ENCODE peak calls at places on chromosomes 2 and 18, in seven cellular contexts. J is endodermal cell, O is lower leg skin, F is IMR-90, Q is colonic mucosa, T is epithelial cell of esophagus, E is Peyer's patch. N is an unnamed sample.
A peak's percentile ranks its signal among the peaks of the same experiment; 100 is the strongest.

GRCh38 chr18:27277554-27277953 is 92.4 kb upstream of the CHST9 start:
- DNase-seq in O (no peak), E (no peak), F (no peak), Q (no peak), T (no peak), J (no peak), N (no peak)

GRCh38 chr2:85401844-85402243 is 8.3 kb downstream of the CAPG start:
- DNase-seq in Q (no peak), F (no peak), T (no peak), O (no peak), E (peak; percentile 24), J (no peak), N (no peak)

GRCh38 chr2:10482979-10483378 is 34.9 kb upstream of the ODC1 start:
- DNase-seq in E (no peak), F (no peak), Q (no peak), J (peak; percentile 10), O (no peak), T (no peak), N (no peak)

GRCh38 chr2:14352067-14352466 is 280.4 kb upstream of the LRATD1 start:
- DNase-seq in T (no peak), J (no peak), E (no peak), O (no peak), Q (no peak), F (no peak), N (no peak)

GRCh38 chr2:239299218-239299939 is 101.4 kb downstream of the HDAC4 start:
- DNase-seq in E (peak; percentile 63), T (no peak), J (peak; percentile 23), O (no peak), Q (no peak), F (no peak), N (no peak)

GRCh38 chr18:46536215-46536874 is 120.7 kb downstream of the LOXHD1 start:
- DNase-seq in E (no peak), O (no peak), T (peak; percentile 88), Q (no peak), F (no peak), J (peak; percentile 70), N (no peak)

GRCh38 chr2:156333951-156334495 is 1.5 kb upstream of the NR4A2 start:
- DNase-seq in T (no peak), E (peak; percentile 87), J (peak; percentile 90), Q (peak; percentile 65), F (peak; percentile 58), O (peak; percentile 58), N (no peak)

GRCh38 chr2:216373896-216374295 is 1.6 kb upstream of the MARCHF4 start:
- DNase-seq in T (peak; percentile 42), F (peak; percentile 31), J (no peak), O (no peak), Q (no peak), E (no peak), N (no peak)

GRCh38 chr18:42586603-42587002 is 528.9 kb downstream of the RIT2 start:
- DNase-seq in Q (no peak), J (no peak), T (no peak), F (no peak), E (no peak), O (no peak), N (no peak)

GRCh38 chr2:43027496-43027895 is 198.9 kb downstream of the ZFP36L2 start:
- DNase-seq in F (no peak), Q (no peak), T (no peak), J (no peak), E (no peak), O (no peak), N (no peak)

GRCh38 chr2:7539760-7540159 is 622.5 kb downstream of the RNF144A start:
- DNase-seq in T (no peak), F (no peak), E (no peak), J (no peak), Q (no peak), O (no peak), N (peak; percentile 31)

GRCh38 chr18:26121476-26121875 is 12.2 kb upstream of the PSMA8 start:
- DNase-seq in J (no peak), E (no peak), Q (no peak), F (peak; percentile 1), T (no peak), O (no peak), N (no peak)

GRCh38 chr2:199977984-199978415 is 22.6 kb downstream of the MAIP1 start:
- DNase-seq in Q (peak; percentile 84), T (peak; percentile 84), J (no peak), E (peak; percentile 63), F (peak; percentile 82), O (no peak), N (peak; percentile 79)

GRCh38 chr2:210288376-210288775 is 26.6 kb downstream of the MYL1 start:
- DNase-seq in J (no peak), Q (no peak), E (no peak), O (no peak), T (no peak), F (no peak), N (peak; percentile 3)

GRCh38 chr2:102619414-102620319 is at the start of gene SLC9A2:
- DNase-seq in O (no peak), Q (peak; percentile 57), J (peak; percentile 82), F (no peak), E (peak; percentile 55), T (peak; percentile 16), N (no peak)
- H3K4me3 ChIP-seq in O (peak within 1 kb of the TSS; percentile 16), Q (peak within 1 kb of the TSS; percentile 63), J (peak within 1 kb of the TSS; percentile 80), F (peak within 1 kb of the TSS; percentile 31), E (peak within 1 kb of the TSS; percentile 76), T (peak within 1 kb of the TSS; percentile 22), N (peak within 1 kb of the TSS; percentile 49)

DNA sequence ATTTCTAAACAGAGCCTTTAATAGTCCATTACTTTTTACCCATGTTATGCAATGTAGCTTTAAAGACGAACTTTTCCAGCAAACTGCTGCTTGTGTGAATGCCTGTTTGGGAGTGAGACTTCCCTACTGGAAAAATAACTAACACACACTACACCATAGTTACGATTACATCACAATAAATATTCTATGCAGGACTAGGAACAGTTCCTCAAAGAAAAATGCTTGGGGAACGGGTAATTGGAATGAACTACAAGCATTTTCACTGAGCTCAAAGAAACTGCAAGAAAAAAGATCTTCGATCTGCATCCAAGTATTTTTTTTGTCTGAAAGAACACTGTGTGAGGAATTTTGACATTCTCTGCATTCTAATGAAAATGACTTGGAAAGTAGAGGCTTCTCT is 13.8 kb downstream of the LYPD1 start:
- DNase-seq in E (no peak), F (peak; percentile 48), T (no peak), O (no peak), Q (no peak), J (no peak), N (no peak)
- H3K4me3 ChIP-seq in E (no peak overlapping the region), F (no peak overlapping the region), T (no peak overlapping the region), O (no peak overlapping the region), Q (no peak overlapping the region), J (no peak overlapping the region), N (no peak overlapping the region)

GRCh38 chr18:63971320-63972071 is 1.6 kb downstream of the SERPINB8 start:
- DNase-seq in E (no peak), O (no peak), T (peak; percentile 48), J (no peak), F (no peak), Q (no peak), N (no peak)
- H3K4me3 ChIP-seq in E (peak overlapping the region; percentile 71), O (no peak overlapping the region), T (peak overlapping the region; percentile 79), J (peak overlapping the region; percentile 88), F (peak overlapping the region; percentile 61), Q (peak overlapping the region; percentile 59), N (peak overlapping the region; percentile 78)

DNA sequence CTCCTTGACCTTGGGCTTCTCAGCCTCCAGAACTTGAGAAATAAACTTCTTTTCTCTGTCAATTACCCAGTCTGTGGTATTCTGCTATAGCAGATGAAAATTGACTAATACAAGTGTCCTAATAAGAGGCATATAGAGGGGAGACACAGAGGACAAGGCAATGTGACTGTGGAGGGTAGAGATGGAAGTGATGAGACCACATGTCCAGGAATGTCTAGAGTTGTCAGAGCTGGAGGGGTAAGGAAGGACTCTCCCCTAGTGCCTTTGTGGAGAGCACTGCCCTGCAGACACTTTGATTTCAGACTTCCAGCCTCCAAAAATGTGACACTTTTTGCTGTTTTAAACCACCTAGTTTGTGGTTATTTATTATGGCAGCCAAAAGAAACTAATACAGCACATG is 74.4 kb downstream of the ACKR3 start:
- DNase-seq in T (no peak), E (no peak), O (no peak), J (no peak), Q (no peak), F (no peak), N (no peak)
- H3K4me3 ChIP-seq in T (no peak overlapping the region), E (no peak overlapping the region), O (no peak overlapping the region), J (no peak overlapping the region), Q (no peak overlapping the region), F (no peak overlapping the region), N (no peak overlapping the region)

DNA sequence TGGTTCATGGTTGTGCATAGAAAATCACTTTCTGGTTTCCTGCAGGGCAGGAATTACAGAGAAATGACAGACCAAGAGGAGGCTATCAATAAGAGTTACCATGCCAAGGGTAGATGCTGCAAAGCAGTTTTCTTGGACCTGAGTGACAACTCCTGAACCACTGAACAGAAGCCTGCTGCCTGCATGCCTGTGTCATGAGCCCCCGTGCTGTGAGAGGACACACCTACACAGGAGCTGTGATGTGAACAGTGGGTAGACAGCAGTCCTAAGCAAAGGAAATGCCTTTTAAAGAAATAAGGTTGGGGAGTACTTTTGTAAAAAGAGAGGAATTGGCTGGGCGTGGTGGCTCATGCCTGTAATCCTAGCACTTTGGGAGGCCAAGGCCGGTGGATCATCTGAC is 54.2 kb upstream of the CREB1 start:
- DNase-seq in F (no peak), O (no peak), T (peak; percentile 59), J (no peak), E (no peak), Q (no peak), N (no peak)
- H3K4me3 ChIP-seq in F (no peak overlapping the region), O (no peak overlapping the region), T (no peak overlapping the region), J (no peak overlapping the region), E (no peak overlapping the region), Q (no peak overlapping the region), N (no peak overlapping the region)

GRCh38 chr18:48942554-48943261 is 8.1 kb downstream of the SMAD7 start:
- DNase-seq in O (no peak), Q (no peak), F (peak; percentile 92), E (peak; percentile 81), J (no peak), T (peak; percentile 92), N (peak; percentile 80)
- H3K4me3 ChIP-seq in O (no peak overlapping the region), Q (no peak overlapping the region), F (no peak overlapping the region), E (peak overlapping the region; percentile 22), J (peak overlapping the region; percentile 99), T (no peak overlapping the region), N (no peak overlapping the region)

GRCh38 chr2:47521666-47522285 is 118.8 kb downstream of the MSH2 start:
- DNase-seq in T (no peak), O (no peak), Q (no peak), E (no peak), F (no peak), J (no peak), N (no peak)
- H3K4me3 ChIP-seq in T (no peak overlapping the region), O (no peak overlapping the region), Q (peak overlapping the region; percentile 45), E (peak overlapping the region; percentile 51), F (peak overlapping the region; percentile 45), J (no peak overlapping the region), N (peak overlapping the region; percentile 48)

N was measured in skeletal muscle cell.